ENCODE peak calls at places on chromosomes 12 and 14, in eight cellular contexts. T is GM19239; J is NCI-H345; X is uterus; D is activated naive CD4-positive, alpha-beta T cell treated with Interleukin-2 at 50 U/mL for 16 hours; W is adrenal gland; P is left ventricle myocardium inferior; M is hepatic stellate cell. K is an unnamed sample.

GRCh38 chr12:3325736-3326135 is 165.3 kb upstream of the PRMT8 start:
- DNase-seq in T (no peak), J (no peak), X (no peak), D (no peak), W (no peak), P (no peak), M (no peak), K (no peak)

GRCh38 chr12:105474672-105475071 is 144.2 kb downstream of the C12orf75 start:
- DNase-seq in T (no peak), J (no peak), X (no peak), D (no peak), W (no peak), P (no peak), M (no peak), K (peak; percentile 6)

GRCh38 chr12:53161119-53161911 is 19.2 kb upstream of the ZNF740 start:
- DNase-seq in T (no peak), J (no peak), X (no peak), D (no peak), W (no peak), P (no peak), M (no peak), K (no peak)

GRCh38 chr12:25236190-25236589 is 14.5 kb downstream of the KRAS start:
- DNase-seq in T (no peak), J (no peak), X (no peak), D (no peak), W (peak; percentile 63), P (no peak), M (no peak), K (no peak)

GRCh38 chr14:103932791-103933490 is 4.7 kb downstream of the TDRD9 start:
- DNase-seq in T (no peak), J (no peak), X (no peak), D (no peak), W (no peak), P (no peak), M (no peak), K (peak; percentile 32)

GRCh38 chr12:123938679-123939480 is 33.8 kb downstream of the CCDC92 start:
- DNase-seq in T (no peak), J (no peak), X (no peak), D (no peak), W (no peak), P (no peak), M (no peak), K (no peak)

GRCh38 chr12:93122089-93122488 is 193.0 kb upstream of the EEA1 start:
- DNase-seq in T (no peak), J (no peak), X (no peak), D (no peak), W (no peak), P (no peak), M (peak; percentile 60), K (peak; percentile 47)

GRCh38 chr14:60275932-60276331 is 26.9 kb downstream of the PPM1A start:
- DNase-seq in T (no peak), J (no peak), X (no peak), D (no peak), W (no peak), P (no peak), M (no peak), K (no peak)

GRCh38 chr12:115528466-115528865 is 749.0 kb downstream of the MED13L start:
- DNase-seq in T (no peak), J (no peak), X (no peak), D (no peak), W (no peak), P (no peak), M (no peak), K (no peak)

GRCh38 chr14:27025648-27026047 is 427.8 kb upstream of the NOVA1 start:
- DNase-seq in T (no peak), J (no peak), X (no peak), D (no peak), W (no peak), P (no peak), M (no peak), K (no peak)

GRCh38 chr12:65824314-65824563 is at the start of gene HMGA2:
- DNase-seq in T (no peak), J (peak; percentile 4), X (no peak), D (no peak), W (no peak), P (no peak), M (peak; percentile 59), K (peak; percentile 98)

GRCh38 chr14:37594916-37595808 is at the start of the genes FOXA1 and TTC6:
- DNase-seq in T (no peak), J (peak; percentile 96), X (no peak), D (no peak), W (no peak), P (no peak), M (no peak), K (peak; percentile 61)

GRCh38 chr12:2804390-2805145 is 7.9 kb upstream of the ITFG2 start:
- DNase-seq in T (no peak), J (peak; percentile 53), X (peak; percentile 59), D (no peak), W (peak; percentile 81), P (peak; percentile 76), M (peak; percentile 82), K (no peak)

GRCh38 chr12:2198088-2198501 is 145.3 kb downstream of the CACNA1C start:
- DNase-seq in T (no peak), J (no peak), X (peak; percentile 56), D (no peak), W (no peak), P (no peak), M (peak; percentile 37), K (no peak)

K was measured in RKO.